ENCODE peak calls at places on chromosomes 4 and X, in ten cellular contexts. H is CD4-positive, alpha-beta memory T cell; C is MG63; M is K562; K is body of pancreas; Q is lower lobe of right lung; U is naive thymus-derived CD4-positive, alpha-beta T cell; D is AG04450; B is adipocyte; P is ovary. T is an unnamed sample.

GRCh38 chr4:181645489-181645888 is 597.7 kb upstream of the TENM3 start:
- DNase-seq in P (no peak), B (no peak), K (no peak), C (no peak), U (no peak), D (no peak), Q (no peak), M (no peak), H (no peak), T (no peak)

GRCh38 chr4:68494688-68495087 is 47.4 kb downstream of the TMPRSS11E start:
- DNase-seq in Q (no peak), P (no peak), K (no peak), M (no peak), D (no peak), U (no peak), B (no peak), H (no peak), C (no peak), T (no peak)

GRCh38 chr4:113476800-113477199 is 284.7 kb downstream of the CAMK2D start:
- DNase-seq in P (no peak), K (no peak), C (peak; percentile 3), H (no peak), M (no peak), B (no peak), U (no peak), D (no peak), Q (no peak), T (no peak)

GRCh38 chrX:151815461-151815860 is 80.9 kb downstream of the CNGA2 start:
- DNase-seq in P (no peak), C (no peak), D (no peak), B (peak; percentile 54), K (no peak), U (no peak), H (no peak), M (no peak), Q (no peak), T (no peak)

GRCh38 chr4:104490770-104491395 is 3.8 kb downstream of the CXXC4 start:
- DNase-seq in H (no peak), B (peak; percentile 47), P (peak; percentile 86), Q (peak; percentile 80), K (peak; percentile 83), U (peak; percentile 19), D (no peak), M (peak; percentile 80), C (peak; percentile 9), T (peak; percentile 68)

GRCh38 chr4:149343614-149344013 is 472.0 kb downstream of the IQCM start:
- DNase-seq in B (no peak), Q (no peak), K (no peak), M (no peak), C (no peak), D (no peak), H (no peak), P (no peak), U (no peak), T (no peak)

GRCh38 chrX:45454235-45454634 is 253.6 kb upstream of the DIPK2B start:
- DNase-seq in Q (no peak), H (no peak), K (no peak), M (no peak), U (no peak), B (no peak), C (no peak), P (no peak), D (no peak), T (no peak)

GRCh38 chr4:137070614-137071013 is 461.7 kb downstream of the PCDH18 start:
- DNase-seq in K (no peak), Q (no peak), P (no peak), U (no peak), B (no peak), C (no peak), H (no peak), M (no peak), D (no peak), T (no peak)

GRCh38 chrX:97155809-97156208 is 272.1 kb downstream of the RPA4 start:
- DNase-seq in U (no peak), K (no peak), B (no peak), C (no peak), H (no peak), M (no peak), P (no peak), D (no peak), Q (no peak), T (no peak)

GRCh38 chr4:40194602-40195161 is 2.1 kb upstream of the RHOH start:
- DNase-seq in C (no peak), B (peak; percentile 24), M (peak; percentile 62), P (no peak), U (peak; percentile 82), D (peak; percentile 16), H (peak; percentile 81), K (no peak), Q (no peak), T (no peak)

GRCh38 chr4:88697113-88697512 is 516 bp downstream of the NAP1L5 start:
- DNase-seq in Q (no peak), U (peak; percentile 33), C (no peak), D (no peak), H (peak; percentile 8), P (peak; percentile 62), M (peak; percentile 9), K (no peak), B (peak; percentile 65), T (no peak)

GRCh38 chr4:181830404-181831035 is 412.7 kb upstream of the TENM3 start:
- DNase-seq in B (no peak), P (no peak), U (no peak), C (no peak), H (no peak), D (no peak), M (no peak), K (no peak), Q (no peak), T (no peak)

GRCh38 chr4:145623831-145624230 is 4.6 kb downstream of the MMAA start:
- DNase-seq in K (no peak), Q (no peak), H (no peak), B (peak; percentile 22), C (peak; percentile 16), D (no peak), M (no peak), U (no peak), P (no peak), T (no peak)

GRCh38 chr4:153834901-153835300 is 46.0 kb upstream of the SFRP2 start:
- DNase-seq in U (no peak), C (no peak), D (no peak), B (no peak), K (no peak), P (no peak), Q (no peak), H (no peak), M (no peak), T (peak; percentile 88)

GRCh38 chrX:104250470-104250869 is 4.3 kb downstream of the ESX1 start:
- DNase-seq in Q (no peak), P (no peak), U (no peak), B (no peak), C (no peak), H (no peak), K (no peak), D (no peak), M (no peak), T (no peak)

GRCh38 chrX:104255465-104255864 is 732 bp upstream of the ESX1 start:
- DNase-seq in B (no peak), H (no peak), Q (no peak), U (no peak), M (no peak), D (no peak), C (no peak), P (no peak), K (no peak), T (no peak)

GRCh38 chrX:104253567-104254441 is 929 bp downstream of the ESX1 start:
- DNase-seq in H (no peak), K (no peak), U (no peak), C (peak; percentile 4), M (no peak), D (no peak), P (no peak), Q (no peak), B (peak; percentile 4), T (no peak)

GRCh38 chrX:104254442-104255115 is at the start of gene ESX1:
- DNase-seq in K (no peak), Q (no peak), C (peak; percentile 6), D (no peak), M (no peak), B (no peak), P (no peak), H (no peak), U (no peak), T (no peak)
- H3K27me3 ChIP-seq in K (no peaks in the 10 kb centered on the region), Q (peaks cover 25% of the 10 kb centered on the region), C (peaks cover 25% of the 10 kb centered on the region), D (peaks cover 41% of the 10 kb centered on the region), M (no peaks in the 10 kb centered on the region), B (peaks cover 48% of the 10 kb centered on the region), P (no peaks in the 10 kb centered on the region), H (no peaks in the 10 kb centered on the region), U (no peaks in the 10 kb centered on the region), T (no peaks in the 10 kb centered on the region)

GRCh38 chr4:4856071-4857000 is 3.1 kb upstream of the MSX1 start:
- DNase-seq in K (no peak), B (no peak), H (no peak), M (no peak), D (no peak), U (no peak), P (peak; percentile 35), Q (no peak), C (no peak), T (no peak)
- H3K27me3 ChIP-seq in K (no peaks in the 10 kb centered on the region), B (no peaks in the 10 kb centered on the region), H (peaks cover 48% of the 10 kb centered on the region), M (peaks cover 40% of the 10 kb centered on the region), D (peaks cover 60% of the 10 kb centered on the region), U (peaks cover 21% of the 10 kb centered on the region), P (no peaks in the 10 kb centered on the region), Q (peaks cover 90% of the 10 kb centered on the region), C (no peaks in the 10 kb centered on the region), T (peaks cover 92% of the 10 kb centered on the region)

GRCh38 chr4:176002007-176002623 is 63.5 kb upstream of the WDR17 start:
- DNase-seq in M (no peak), Q (peak; percentile 66), D (no peak), P (no peak), K (peak; percentile 24), H (no peak), C (no peak), U (no peak), B (peak; percentile 48), T (peak; percentile 43)
- H3K27me3 ChIP-seq in M (no peaks in the 10 kb centered on the region), Q (peaks cover 14% of the 10 kb centered on the region), D (peaks cover 16% of the 10 kb centered on the region), P (no peaks in the 10 kb centered on the region), K (no peaks in the 10 kb centered on the region), H (peaks cover 5% of the 10 kb centered on the region), C (no peaks in the 10 kb centered on the region), U (peaks cover 4% of the 10 kb centered on the region), B (peaks cover 20% of the 10 kb centered on the region), T (no peaks in the 10 kb centered on the region)

GRCh38 chr4:54110019-54110416 is 10.1 kb downstream of the GSX2 start:
- DNase-seq in M (no peak), D (no peak), K (no peak), B (no peak), U (no peak), H (no peak), P (no peak), Q (no peak), C (no peak), T (no peak)

GRCh38 chr4:54104907-54105306 is 4.9 kb downstream of the GSX2 start:
- DNase-seq in D (no peak), H (no peak), P (no peak), C (no peak), Q (no peak), K (no peak), M (no peak), U (no peak), B (no peak), T (no peak)

GRCh38 chr4:54109226-54110018 is 9.5 kb downstream of the GSX2 start:
- DNase-seq in U (no peak), K (no peak), C (no peak), H (no peak), Q (no peak), D (no peak), B (no peak), P (no peak), M (no peak), T (no peak)

GRCh38 chr4:54103190-54103574 is 3.2 kb downstream of the GSX2 start:
- DNase-seq in M (no peak), Q (no peak), C (no peak), H (no peak), B (no peak), D (no peak), K (no peak), P (no peak), U (no peak), T (no peak)

GRCh38 chr4:54107951-54108740 is 8.2 kb downstream of the GSX2 start:
- DNase-seq in B (no peak), D (no peak), U (no peak), Q (no peak), K (no peak), P (no peak), M (no peak), C (no peak), H (no peak), T (no peak)
- H3K27me3 ChIP-seq in B (peaks cover 38% of the 10 kb centered on the region), D (peaks cover 14% of the 10 kb centered on the region), U (peaks cover 46% of the 10 kb centered on the region), Q (peaks cover 96% of the 10 kb centered on the region), K (no peaks in the 10 kb centered on the region), P (no peaks in the 10 kb centered on the region), M (peaks cover 39% of the 10 kb centered on the region), C (no peaks in the 10 kb centered on the region), H (peaks cover 56% of the 10 kb centered on the region), T (peaks cover 97% of the 10 kb centered on the region)

T was measured in neuronal stem cell.